ENCODE peak calls at places on chromosomes 6 and 20, in five cellular contexts. One of them, this sample, is unnamed. For H3K36me3 and H3K4me1, the result is how much of the 10 kb centered on the place peaks cover.

GRCh38 chr6:47780510-47781356 is 1.1 kb upstream of the OPN5 start:
- DNase-seq in heart left ventricle: peak
- DNase-seq in suprapubic skin: no peak
- DNase-seq in tibial artery: no peak
- DNase-seq in PC-3: peak
- DNase-seq in this sample: peak

GRCh38 chr6:159609813-159610212 is 83.2 kb downstream of the SOD2 start:
- DNase-seq in heart left ventricle: no peak
- DNase-seq in suprapubic skin: no peak
- DNase-seq in tibial artery: no peak
- DNase-seq in PC-3: no peak
- DNase-seq in this sample: no peak

GRCh38 chr6:115271434-115271833 is 789.3 kb downstream of the FRK start:
- DNase-seq in heart left ventricle: no peak
- DNase-seq in suprapubic skin: no peak
- DNase-seq in tibial artery: no peak
- DNase-seq in PC-3: no peak
- DNase-seq in this sample: no peak

GRCh38 chr6:169799474-169799926 is 48.1 kb downstream of the ERMARD start:
- DNase-seq in heart left ventricle: no peak
- DNase-seq in suprapubic skin: no peak
- DNase-seq in tibial artery: no peak
- DNase-seq in PC-3: peak
- DNase-seq in this sample: no peak

GRCh38 chr6:33856655-33857054 is 52.9 kb upstream of the MLN start:
- DNase-seq in heart left ventricle: no peak
- DNase-seq in suprapubic skin: no peak
- DNase-seq in tibial artery: no peak
- DNase-seq in PC-3: no peak
- DNase-seq in this sample: no peak

GRCh38 chr20:13034936-13035335 is 26.2 kb downstream of the SPTLC3 start:
- DNase-seq in heart left ventricle: no peak
- DNase-seq in suprapubic skin: no peak
- DNase-seq in tibial artery: no peak
- DNase-seq in PC-3: no peak
- DNase-seq in this sample: no peak

GRCh38 chr6:3523288-3523670 is 66.4 kb upstream of the SLC22A23 start:
- DNase-seq in heart left ventricle: no peak
- DNase-seq in suprapubic skin: no peak
- DNase-seq in tibial artery: no peak
- DNase-seq in PC-3: no peak
- DNase-seq in this sample: no peak

GRCh38 chr6:38404900-38405556 is 234.7 kb downstream of the BTBD9 start:
- DNase-seq in heart left ventricle: no peak
- DNase-seq in suprapubic skin: no peak
- DNase-seq in tibial artery: no peak
- DNase-seq in PC-3: peak
- DNase-seq in this sample: no peak

GRCh38 chr6:31702421-31702818 is 704 bp downstream of the ABHD16A start:
- DNase-seq in heart left ventricle: no peak
- DNase-seq in suprapubic skin: no peak
- DNase-seq in tibial artery: no peak
- DNase-seq in PC-3: peak
- DNase-seq in this sample: no peak

GRCh38 chr6:52016918-52017748 is 70.3 kb downstream of the PKHD1 start:
- DNase-seq in heart left ventricle: no peak
- DNase-seq in suprapubic skin: no peak
- DNase-seq in tibial artery: no peak
- DNase-seq in PC-3: no peak
- DNase-seq in this sample: no peak

GRCh38 chr20:24965065-24965919 is 16.2 kb downstream of the CST7 start:
- DNase-seq in heart left ventricle: no peak
- DNase-seq in suprapubic skin: no peak
- DNase-seq in tibial artery: no peak
- DNase-seq in PC-3: no peak
- DNase-seq in this sample: no peak

GRCh38 chr6:32118782-32119628 is 9.0 kb downstream of the ATF6B start:
- DNase-seq in heart left ventricle: peak
- DNase-seq in suprapubic skin: peak
- DNase-seq in tibial artery: peak
- DNase-seq in PC-3: peak
- DNase-seq in this sample: peak

GRCh38 chr20:44526129-44526528 is 4.3 kb upstream of the SERINC3 start:
- DNase-seq in heart left ventricle: no peak
- DNase-seq in suprapubic skin: no peak
- DNase-seq in tibial artery: no peak
- DNase-seq in PC-3: peak
- DNase-seq in this sample: no peak

GRCh38 chr6:41426438-41426851 is 91.0 kb downstream of the NCR2 start:
- DNase-seq in heart left ventricle: no peak
- DNase-seq in suprapubic skin: no peak
- DNase-seq in tibial artery: no peak
- DNase-seq in PC-3: no peak
- DNase-seq in this sample: no peak

GRCh38 chr20:3873507-3873906 is 15.7 kb upstream of the PANK2 start:
- DNase-seq in heart left ventricle: no peak
- DNase-seq in suprapubic skin: no peak
- DNase-seq in tibial artery: no peak
- DNase-seq in PC-3: no peak
- DNase-seq in this sample: no peak

GRCh38 chr6:42332916-42333315 is 115.3 kb upstream of the MRPS10 start:
- DNase-seq in heart left ventricle: no peak
- DNase-seq in suprapubic skin: no peak
- DNase-seq in tibial artery: no peak
- DNase-seq in PC-3: no peak
- DNase-seq in this sample: no peak

GRCh38 chr6:113959235-113959634 is 11.7 kb downstream of the HDAC2 start:
- DNase-seq in heart left ventricle: no peak
- DNase-seq in suprapubic skin: no peak
- DNase-seq in tibial artery: no peak
- DNase-seq in PC-3: no peak
- DNase-seq in this sample: no peak

GRCh38 chr6:113954653-113955052 is 16.3 kb downstream of the HDAC2 start:
- DNase-seq in heart left ventricle: no peak
- DNase-seq in suprapubic skin: no peak
- DNase-seq in tibial artery: no peak
- DNase-seq in PC-3: no peak
- DNase-seq in this sample: no peak

GRCh38 chr6:113949499-113949898 is 21.4 kb downstream of the HDAC2 start:
- DNase-seq in heart left ventricle: no peak
- DNase-seq in suprapubic skin: no peak
- DNase-seq in tibial artery: no peak
- DNase-seq in PC-3: no peak
- DNase-seq in this sample: no peak

DNA sequence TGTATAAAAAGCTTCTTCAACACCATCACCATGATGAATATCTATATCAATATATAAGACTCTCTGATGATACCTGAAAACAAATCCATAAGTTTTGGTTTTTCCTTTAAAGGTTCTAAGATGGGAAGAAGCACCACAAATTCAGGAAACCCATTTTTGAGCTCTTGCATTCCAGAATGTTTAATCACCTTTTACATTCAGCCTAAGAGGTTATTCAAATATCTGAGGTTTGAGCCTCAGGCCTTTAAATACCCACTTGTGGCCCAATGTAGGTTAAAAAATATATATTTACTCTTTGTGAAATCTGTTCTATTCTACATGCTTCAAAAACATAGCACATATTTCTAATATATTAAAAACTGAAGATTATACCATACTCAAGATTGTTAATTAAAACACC is 17.6 kb downstream of the HDAC2 start:
- DNase-seq in heart left ventricle: no peak
- DNase-seq in suprapubic skin: no peak
- DNase-seq in tibial artery: no peak
- DNase-seq in PC-3: peak
- DNase-seq in this sample: no peak
- H3K36me3 ChIP-seq in heart left ventricle: half or more
- H3K36me3 ChIP-seq in suprapubic skin: under half
- H3K36me3 ChIP-seq in tibial artery: under half
- H3K36me3 ChIP-seq in PC-3: under half
- H3K36me3 ChIP-seq in this sample: under half

DNA sequence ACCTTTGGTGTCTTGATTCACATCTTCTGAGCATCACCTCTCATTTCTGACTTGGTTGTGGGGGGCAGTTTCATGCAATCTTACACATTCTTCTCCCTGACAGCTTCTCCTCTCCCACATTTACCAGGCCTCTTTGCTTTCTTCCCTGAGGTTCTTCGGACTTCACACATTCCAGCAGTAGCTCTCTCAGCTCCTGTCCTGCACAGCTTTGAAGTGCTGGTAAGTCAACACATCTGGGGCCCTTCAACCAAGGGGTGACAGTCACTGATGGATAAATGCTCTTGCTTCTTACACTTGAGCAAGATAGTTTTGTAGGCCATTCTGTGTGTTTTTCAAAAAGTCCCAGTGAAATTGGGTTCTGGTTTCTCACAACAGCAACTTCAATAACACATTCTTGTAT is 2.5 kb upstream of the SLC35B3 start:
- DNase-seq in heart left ventricle: no peak
- DNase-seq in suprapubic skin: no peak
- DNase-seq in tibial artery: no peak
- DNase-seq in PC-3: no peak
- DNase-seq in this sample: no peak
- H3K27ac ChIP-seq in heart left ventricle: no peak
- H3K27ac ChIP-seq in suprapubic skin: no peak
- H3K27ac ChIP-seq in tibial artery: no peak
- H3K27ac ChIP-seq in PC-3: no peak
- H3K27ac ChIP-seq in this sample: no peak

GRCh38 chr6:11648889-11649288 is 111.3 kb downstream of the TMEM170B start:
- DNase-seq in heart left ventricle: no peak
- DNase-seq in suprapubic skin: no peak
- DNase-seq in tibial artery: no peak
- DNase-seq in PC-3: no peak
- DNase-seq in this sample: no peak
- H3K4me1 ChIP-seq in heart left ventricle: under half
- H3K4me1 ChIP-seq in suprapubic skin: under half
- H3K4me1 ChIP-seq in tibial artery: under half
- H3K4me1 ChIP-seq in PC-3: under half
- H3K4me1 ChIP-seq in this sample: under half

DNA sequence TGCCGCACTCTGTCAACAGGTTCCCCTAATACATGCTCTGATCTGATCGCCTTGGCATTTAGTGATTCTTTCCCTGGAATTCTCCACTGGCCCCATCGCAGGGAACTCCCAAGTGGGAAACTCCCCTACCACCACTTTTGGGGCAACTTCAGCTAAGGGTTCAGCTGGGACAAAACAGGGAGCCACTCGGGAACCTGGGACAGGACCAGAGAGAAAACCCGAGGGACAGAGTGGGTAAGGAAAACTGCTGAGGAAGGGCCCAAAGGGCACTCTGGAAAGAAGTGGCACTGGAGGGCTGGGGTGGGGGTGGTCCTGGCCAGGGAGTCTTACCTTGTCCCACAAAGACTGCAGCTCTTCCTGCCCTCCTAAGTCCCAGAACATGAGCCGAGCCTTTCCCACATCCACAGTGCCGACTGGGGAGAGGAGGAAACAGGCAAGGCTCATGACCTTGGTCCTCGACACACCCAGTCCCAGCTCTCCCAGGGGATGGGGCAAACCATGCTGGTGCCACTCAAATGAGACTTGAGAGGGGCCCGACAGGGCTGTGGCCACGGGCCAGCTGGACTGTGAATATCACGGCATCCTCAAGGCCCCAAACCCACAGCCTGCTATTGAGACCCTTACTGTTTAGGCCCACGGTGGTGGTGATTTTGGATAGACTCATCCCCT is 1.6 kb downstream of the ARFRP1 start:
- DNase-seq in heart left ventricle: no peak
- DNase-seq in suprapubic skin: peak
- DNase-seq in tibial artery: no peak
- DNase-seq in PC-3: no peak
- DNase-seq in this sample: peak
- H3K36me3 ChIP-seq in heart left ventricle: half or more
- H3K36me3 ChIP-seq in suprapubic skin: under half
- H3K36me3 ChIP-seq in tibial artery: under half
- H3K36me3 ChIP-seq in PC-3: under half
- H3K36me3 ChIP-seq in this sample: under half

GRCh38 chr6:85461806-85462185 is 11.9 kb downstream of the NT5E start:
- DNase-seq in heart left ventricle: no peak
- DNase-seq in suprapubic skin: no peak
- DNase-seq in tibial artery: no peak
- DNase-seq in PC-3: no peak
- DNase-seq in this sample: no peak

GRCh38 chr6:85463621-85464259 is 13.9 kb downstream of the NT5E start:
- DNase-seq in heart left ventricle: no peak
- DNase-seq in suprapubic skin: no peak
- DNase-seq in tibial artery: no peak
- DNase-seq in PC-3: no peak
- DNase-seq in this sample: no peak

GRCh38 chr6:85464260-85464644 is 14.4 kb downstream of the NT5E start:
- DNase-seq in heart left ventricle: no peak
- DNase-seq in suprapubic skin: no peak
- DNase-seq in tibial artery: peak
- DNase-seq in PC-3: peak
- DNase-seq in this sample: no peak

GRCh38 chr6:85460951-85461805 is 11.3 kb downstream of the NT5E start:
- DNase-seq in heart left ventricle: no peak
- DNase-seq in suprapubic skin: no peak
- DNase-seq in tibial artery: peak
- DNase-seq in PC-3: peak
- DNase-seq in this sample: peak

DNA sequence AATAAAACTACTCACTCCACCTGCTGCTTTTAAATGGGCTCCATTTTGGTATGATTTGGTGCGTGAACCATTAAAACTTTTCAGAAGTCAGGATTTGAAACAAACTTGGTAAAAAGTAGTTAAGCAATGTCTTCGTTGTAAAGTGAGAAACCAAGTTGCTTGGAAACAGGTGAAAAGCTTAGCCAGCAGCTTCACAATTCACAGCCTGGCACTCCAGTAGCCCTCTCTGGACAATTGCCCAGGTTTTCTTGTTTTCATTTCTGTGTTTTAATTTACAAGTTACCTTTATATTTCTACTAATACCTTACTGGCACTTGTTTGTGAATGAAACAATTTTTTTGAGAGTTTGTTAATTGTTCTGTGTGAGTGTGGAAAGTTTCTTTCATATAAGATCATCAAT is 12.8 kb downstream of the NT5E start:
- DNase-seq in heart left ventricle: no peak
- DNase-seq in suprapubic skin: no peak
- DNase-seq in tibial artery: no peak
- DNase-seq in PC-3: no peak
- DNase-seq in this sample: no peak
- H3K27ac ChIP-seq in heart left ventricle: peak
- H3K27ac ChIP-seq in suprapubic skin: no peak
- H3K27ac ChIP-seq in tibial artery: peak
- H3K27ac ChIP-seq in PC-3: no peak
- H3K27ac ChIP-seq in this sample: no peak

DNA sequence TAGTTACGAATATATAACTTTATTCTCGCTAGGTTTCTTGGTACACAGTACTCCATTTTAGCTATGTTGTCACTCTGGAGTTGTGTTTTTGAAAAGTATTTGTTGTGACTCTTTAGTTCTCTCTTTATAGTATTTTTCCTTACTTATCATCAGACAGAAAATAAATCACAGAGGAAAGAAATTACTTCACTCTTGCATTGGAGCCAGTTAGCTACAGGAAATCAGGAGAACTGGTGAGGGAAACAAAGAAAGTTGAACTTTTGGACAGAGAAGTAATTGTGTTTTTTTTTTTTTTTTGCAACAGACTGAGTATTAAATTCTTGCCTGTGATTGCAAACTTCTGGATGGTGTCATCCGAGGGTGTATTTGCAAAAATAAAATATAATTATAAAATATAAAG is 34.0 kb downstream of the DSE start:
- DNase-seq in heart left ventricle: no peak
- DNase-seq in suprapubic skin: no peak
- DNase-seq in tibial artery: no peak
- DNase-seq in PC-3: no peak
- DNase-seq in this sample: no peak
- H3K4me1 ChIP-seq in heart left ventricle: under half
- H3K4me1 ChIP-seq in suprapubic skin: under half
- H3K4me1 ChIP-seq in tibial artery: under half
- H3K4me1 ChIP-seq in PC-3: under half
- H3K4me1 ChIP-seq in this sample: under half

This sample was measured in adrenal gland.